ENCODE peak calls at places on chromosomes 1 and 21, in nine cellular contexts. Z is cardiac fibroblast; K is nucleus accumbens; D is stimulated activated CD4-positive, alpha-beta T cell treated with anti-CD3 and anti-CD28 coated beads, Interleukin-1b, Interleukin-23, amount 100 ng/mL, for 4 hours; X is left colon; O is HEK293T; V is transverse colon; I is activated CD8-positive, alpha-beta memory T cell treated with anti-CD3 and anti-CD28 coated beads for 1 hour; G is NCI-H1436. T is an unnamed sample.

GRCh38 chr1:38476111-38476783 is 383.3 kb downstream of the RRAGC start:
- DNase-seq in Z (no peak), K (peak), D (no peak), X (no peak), O (no peak), V (no peak), I (no peak), G (no peak), T (no peak)

GRCh38 chr1:58406296-58407071 is 140.0 kb downstream of the OMA1 start:
- DNase-seq in Z (no peak), K (no peak), D (no peak), X (no peak), O (no peak), V (no peak), I (no peak), G (no peak), T (no peak)

GRCh38 chr1:199460933-199461332 is 566.6 kb upstream of the NR5A2 start:
- DNase-seq in Z (peak), K (no peak), D (no peak), X (no peak), O (no peak), V (no peak), I (no peak), G (no peak), T (peak)

GRCh38 chr1:14790967-14791366 is 192.5 kb downstream of the KAZN start:
- DNase-seq in Z (no peak), K (no peak), D (no peak), X (no peak), O (no peak), V (no peak), I (no peak), G (no peak), T (no peak)

GRCh38 chr1:209456878-209457277 is 126.6 kb upstream of the CAMK1G start:
- DNase-seq in Z (no peak), K (peak), D (no peak), X (no peak), O (no peak), V (no peak), I (no peak), G (peak), T (peak)

GRCh38 chr1:70299472-70299871 is 55.0 kb downstream of the ANKRD13C start:
- DNase-seq in Z (no peak), K (no peak), D (no peak), X (no peak), O (no peak), V (no peak), I (no peak), G (no peak), T (no peak)

GRCh38 chr1:109933856-109934711 is 23.4 kb downstream of the CSF1 start:
- DNase-seq in Z (peak), K (no peak), D (no peak), X (no peak), O (no peak), V (no peak), I (no peak), G (no peak), T (peak)

GRCh38 chr1:229065613-229066012 is 205.3 kb upstream of the RAB4A start:
- DNase-seq in Z (no peak), K (no peak), D (no peak), X (no peak), O (no peak), V (no peak), I (no peak), G (no peak), T (no peak)

GRCh38 chr21:15293251-15293650 is 228.5 kb upstream of the NRIP1 start:
- DNase-seq in Z (peak), K (no peak), D (no peak), X (no peak), O (peak), V (no peak), I (no peak), G (no peak), T (peak)